ENCODE peak calls at places on chromosomes 1 and 21, in eight cellular contexts. S, C, A, U, I, K, F and D are unnamed samples.
A peak's percentile ranks its signal among the peaks of the same experiment; 100 is the strongest.

GRCh38 chr21:42518216-42518615 is 4.6 kb downstream of the SLC37A1 start:
- DNase-seq in S (peak; percentile 57), C (peak; percentile 70), A (no peak), U (peak; percentile 91), I (no peak), K (no peak), F (peak; percentile 79), D (no peak)

GRCh38 chr1:21552715-21553114 is 43.5 kb downstream of the ALPL start:
- DNase-seq in S (no peak), C (peak; percentile 51), A (no peak), U (peak; percentile 94), I (peak; percentile 17), K (no peak), F (peak; percentile 98), D (peak; percentile 81)

GRCh38 chr21:14084701-14085100 is 126.1 kb downstream of the LIPI start:
- DNase-seq in S (no peak), C (no peak), A (no peak), U (no peak), I (no peak), K (no peak), F (no peak), D (no peak)

GRCh38 chr1:44684525-44684924 is 10.0 kb downstream of the ARMH1 start:
- DNase-seq in S (no peak), C (no peak), A (no peak), U (no peak), I (no peak), K (no peak), F (no peak), D (no peak)

GRCh38 chr1:192489046-192489445 is 86.5 kb upstream of the RGS1 start:
- DNase-seq in S (no peak), C (no peak), A (no peak), U (no peak), I (no peak), K (no peak), F (peak; percentile 8), D (peak; percentile 38)

GRCh38 chr1:236501093-236501492 is 22.7 kb upstream of the LGALS8 start:
- DNase-seq in S (no peak), C (no peak), A (no peak), U (no peak), I (no peak), K (no peak), F (no peak), D (no peak)

GRCh38 chr1:66464802-66465201 is 69.2 kb upstream of the SGIP1 start:
- DNase-seq in S (no peak), C (peak; percentile 25), A (no peak), U (peak; percentile 93), I (peak; percentile 94), K (no peak), F (peak; percentile 100), D (peak; percentile 93)

GRCh38 chr1:230750576-230750975 is 3.4 kb downstream of the CAPN9 start:
- DNase-seq in S (no peak), C (no peak), A (no peak), U (no peak), I (no peak), K (no peak), F (no peak), D (no peak)

GRCh38 chr1:216600730-216601426 is 122.4 kb downstream of the ESRRG start:
- DNase-seq in S (peak; percentile 66), C (peak; percentile 68), A (peak; percentile 83), U (peak; percentile 85), I (peak; percentile 43), K (peak; percentile 69), F (peak; percentile 83), D (peak; percentile 83)

GRCh38 chr1:111731956-111732355 is 7.2 kb downstream of the INKA2 start:
- DNase-seq in S (no peak), C (no peak), A (no peak), U (no peak), I (no peak), K (no peak), F (no peak), D (no peak)